ENCODE peak calls at places on chromosomes 5 and 9, in seven cellular contexts. T is fibroblast of the aortic adventitia, D is RWPE1, A is left ventricle myocardium inferior, V is heart left ventricle, R is transverse colon, Z is endothelial cell. X is an unnamed sample.
A peak's percentile ranks its signal among the peaks of the same experiment; 100 is the strongest.

GRCh38 chr9:114653556-114654159 is 3.9 kb downstream of the TEX53 start:
- DNase-seq in D (peak; percentile 84), A (peak; percentile 28), T (peak; percentile 87), R (peak; percentile 84), V (peak; percentile 58), Z (peak; percentile 84), X (peak; percentile 77)

GRCh38 chr5:59300930-59301329 is 592.6 kb downstream of the PDE4D start:
- DNase-seq in D (no peak), T (no peak), Z (no peak), R (no peak), A (no peak), V (no peak), X (no peak)

GRCh38 chr9:87206064-87206661 is 258.9 kb upstream of the GAS1 start:
- DNase-seq in Z (no peak), T (no peak), V (no peak), A (no peak), D (peak; percentile 12), R (no peak), X (no peak)

GRCh38 chr5:142680605-142681259 is 5.2 kb downstream of the FGF1 start:
- DNase-seq in A (no peak), R (peak; percentile 59), T (peak; percentile 34), V (no peak), D (peak; percentile 98), Z (no peak), X (no peak)

GRCh38 chr9:95721132-95721531 is 154.4 kb upstream of the ERCC6L2 start:
- DNase-seq in D (no peak), A (no peak), Z (no peak), R (peak; percentile 64), T (peak; percentile 11), V (no peak), X (no peak)

GRCh38 chr9:114061830-114062474 is 16.1 kb downstream of the AMBP start:
- DNase-seq in Z (no peak), D (no peak), V (no peak), T (no peak), A (no peak), R (no peak), X (no peak)

GRCh38 chr5:26329562-26330189 is 708.7 kb downstream of the CDH9 start:
- DNase-seq in D (peak; percentile 48), T (no peak), R (no peak), V (no peak), Z (no peak), A (no peak), X (no peak)

GRCh38 chr5:137595680-137596079 is 96.6 kb upstream of the SPOCK1 start:
- DNase-seq in V (no peak), A (no peak), T (no peak), R (no peak), Z (no peak), D (no peak), X (no peak)

GRCh38 chr9:116162241-116162781 is 8.7 kb downstream of the PAPPA start:
- DNase-seq in T (no peak), D (no peak), V (no peak), R (no peak), Z (no peak), A (no peak), X (no peak)
- TF ChIP-seq CTCF in T (no peak), D (no peak), V (no peak), R (no peak), Z (no peak), A (no peak), X (no peak)

GRCh38 chr5:132489871-132490483 is 596 bp downstream of the IRF1 start:
- DNase-seq in Z (no peak), T (peak; percentile 47), D (peak; percentile 43), V (peak; percentile 65), A (peak; percentile 66), R (peak; percentile 69), X (no peak)
- TF ChIP-seq CTCF in Z (peak; percentile 11), T (no peak), D (peak; percentile 52), V (no peak), A (peak; percentile 55), R (peak; percentile 51), X (no peak)

GRCh38 chr5:160525471-160526261 is 104.0 kb downstream of the PTTG1 start:
- DNase-seq in D (no peak), T (no peak), R (no peak), V (no peak), A (no peak), Z (no peak), X (no peak)
- TF ChIP-seq CTCF in D (no peak), T (no peak), R (no peak), V (no peak), A (no peak), Z (no peak), X (no peak)

DNA sequence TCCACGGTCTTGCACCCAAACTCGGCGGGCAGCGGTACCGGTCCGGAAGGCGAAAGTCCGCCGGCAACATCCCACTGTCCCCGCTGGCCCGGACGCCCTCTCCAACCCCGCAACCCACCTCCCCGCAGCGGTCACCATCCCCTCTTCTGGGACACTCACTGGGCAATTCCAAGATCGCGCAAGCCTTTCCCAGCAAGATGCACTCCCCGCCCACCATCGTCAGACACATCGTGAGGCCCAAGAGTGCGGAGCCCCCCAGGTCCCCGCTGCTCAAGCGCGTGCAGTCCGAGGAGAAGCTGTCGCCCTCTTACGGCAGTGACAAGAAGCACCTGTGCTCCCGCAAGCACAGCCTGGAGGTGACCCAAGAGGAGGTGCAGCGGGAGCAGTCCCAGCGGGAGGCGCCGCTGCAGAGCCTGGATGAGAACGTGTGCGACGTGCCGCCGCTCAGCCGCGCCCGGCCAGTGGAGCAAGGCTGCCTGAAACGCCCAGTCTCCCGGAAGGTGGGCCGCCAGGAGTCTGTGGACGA is 33.3 kb downstream of the CD180 start:
- DNase-seq in D (no peak), Z (no peak), A (no peak), R (no peak), T (no peak), V (no peak), X (no peak)
- TF ChIP-seq CTCF in D (no peak), Z (no peak), A (no peak), R (no peak), T (no peak), V (no peak), X (no peak)

DNA sequence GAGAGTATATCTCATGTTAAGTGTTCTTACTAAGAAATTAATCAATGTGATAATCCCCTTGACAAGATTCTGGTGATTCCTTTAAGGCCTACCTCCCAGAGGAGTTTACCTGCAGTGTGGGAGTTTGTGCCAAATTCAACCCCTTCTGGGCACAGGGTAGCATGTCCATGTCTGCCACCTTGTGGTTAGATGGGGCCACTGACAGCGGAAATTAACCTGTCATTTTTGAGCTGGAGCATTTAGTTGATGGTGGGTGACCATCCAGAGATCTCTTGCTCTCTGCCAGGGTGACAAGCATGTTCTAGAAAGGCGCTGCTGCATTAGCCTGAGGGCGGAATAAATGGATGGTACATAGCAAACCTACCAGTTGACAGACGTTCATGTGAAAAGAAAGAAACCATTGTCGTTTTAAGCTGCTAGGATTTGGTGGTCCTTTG is 132.2 kb downstream of the FBXO4 start:
- DNase-seq in V (no peak), T (peak; percentile 51), D (peak; percentile 60), Z (peak; percentile 59), A (no peak), R (peak; percentile 33), X (peak; percentile 63)
- TF ChIP-seq CTCF in V (peak; percentile 53), T (peak; percentile 82), D (peak; percentile 83), Z (peak; percentile 88), A (peak; percentile 78), R (peak; percentile 59), X (peak; percentile 79)

GRCh38 chr9:33860200-33860871 is 43.4 kb downstream of the UBE2R2 start:
- DNase-seq in A (no peak), R (no peak), V (no peak), D (no peak), T (peak; percentile 28), Z (no peak), X (no peak)
- TF ChIP-seq CTCF in A (peak; percentile 10), R (no peak), V (no peak), D (no peak), T (peak; percentile 34), Z (peak; percentile 15), X (peak; percentile 31)

GRCh38 chr9:136926154-136926704 is 18.3 kb downstream of the FBXW5 start:
- DNase-seq in T (no peak), D (no peak), Z (no peak), A (no peak), V (no peak), R (no peak), X (no peak)
- TF ChIP-seq CTCF in T (no peak), D (no peak), Z (no peak), A (no peak), V (no peak), R (no peak), X (no peak)

X was measured in glutamatergic neuron.